ENCODE peak calls at places on chromosomes 12 and 14, in eight cellular contexts. J is neuronal stem cell, Q is stromal cell of bone marrow, P is T-helper 1 cell, U is heart left ventricle, G is NCI-H2227 treated with DMSO at 0.1 percent for 48 hours, N is Karpas-422, Z is GM18507. E is an unnamed sample.

GRCh38 chr14:96502621-96503251 is 554 bp downstream of the PAPOLA start:
- DNase-seq in G (peak), U (peak), Q (peak), P (no peak), J (peak), Z (no peak), N (peak), E (no peak)

GRCh38 chr12:622420-622819 is 40.8 kb downstream of the NINJ2 start:
- DNase-seq in Q (no peak), J (no peak), U (no peak), N (no peak), Z (no peak), P (no peak), G (no peak), E (no peak)

GRCh38 chr14:74978416-74978947 is 23.1 kb upstream of the PGF start:
- DNase-seq in G (no peak), N (no peak), J (no peak), P (no peak), Z (no peak), Q (no peak), U (peak), E (no peak)

GRCh38 chr12:92968201-92968813 is 39.2 kb upstream of the EEA1 start:
- DNase-seq in U (no peak), G (no peak), J (no peak), Q (no peak), Z (no peak), N (no peak), P (no peak), E (no peak)

GRCh38 chr14:23407516-23408306 is at the start of gene MYH6:
- DNase-seq in U (peak), Z (no peak), G (no peak), J (no peak), Q (no peak), N (no peak), P (no peak), E (no peak)

GRCh38 chr12:2634481-2634880 is 160.3 kb upstream of the FKBP4 start:
- DNase-seq in G (no peak), N (no peak), J (no peak), U (no peak), Z (no peak), P (no peak), Q (no peak), E (no peak)

GRCh38 chr12:39329015-39329414 is 113.9 kb downstream of the KIF21A start:
- DNase-seq in Z (no peak), J (no peak), Q (peak), G (no peak), U (no peak), P (no peak), N (no peak), E (no peak)

GRCh38 chr12:52215587-52216031 is 17.4 kb upstream of the KRT7 start:
- DNase-seq in N (no peak), Q (no peak), U (peak), G (no peak), P (no peak), Z (no peak), J (no peak), E (no peak)

GRCh38 chr14:99573436-99574098 is 30.4 kb downstream of the CCDC85C start:
- DNase-seq in G (no peak), N (peak), Q (no peak), J (no peak), P (no peak), U (no peak), Z (no peak), E (no peak)

E was measured in memory B cell.